ENCODE peak calls at places on chromosome 6, in six cellular contexts. Y, I, N, K, W and D are unnamed samples.

GRCh38 chr6:5765141-5765760 is 241.5 kb downstream of the NRN1 start:
- DNase-seq in Y (no peak), I (no peak), N (no peak), K (no peak), W (no peak), D (no peak)

GRCh38 chr6:108669673-108670072 is 109.0 kb downstream of the FOXO3 start:
- DNase-seq in Y (no peak), I (no peak), N (no peak), K (no peak), W (no peak), D (no peak)

GRCh38 chr6:35498407-35499045 is 1.6 kb upstream of the TEAD3 start:
- DNase-seq in Y (no peak), I (peak; percentile 76), N (no peak), K (no peak), W (no peak), D (no peak)

GRCh38 chr6:16909599-16910360 is 148.5 kb upstream of the ATXN1 start:
- DNase-seq in Y (no peak), I (no peak), N (no peak), K (no peak), W (no peak), D (no peak)

GRCh38 chr6:2798586-2799134 is 33.5 kb downstream of the WRNIP1 start:
- DNase-seq in Y (no peak), I (peak; percentile 36), N (no peak), K (no peak), W (no peak), D (no peak)

GRCh38 chr6:3849681-3850450 is 693 bp downstream of the FAM50B start:
- DNase-seq in Y (peak; percentile 34), I (no peak), N (no peak), K (peak; percentile 72), W (peak; percentile 29), D (peak; percentile 13)

GRCh38 chr6:47073125-47074110 is 31.3 kb upstream of the ADGRF1 start:
- DNase-seq in Y (no peak), I (peak; percentile 46), N (peak; percentile 99), K (no peak), W (no peak), D (no peak)

GRCh38 chr6:122400121-122400450 is 634 bp downstream of the HSF2 start:
- DNase-seq in Y (no peak), I (no peak), N (peak; percentile 4), K (no peak), W (no peak), D (no peak)

GRCh38 chr6:143060806-143061596 is at the start of gene AIG1:
- DNase-seq in Y (no peak), I (peak; percentile 91), N (no peak), K (no peak), W (no peak), D (no peak)

GRCh38 chr6:95133578-95133977 is 443.8 kb upstream of the MANEA start:
- DNase-seq in Y (no peak), I (no peak), N (no peak), K (no peak), W (no peak), D (no peak)

GRCh38 chr6:19664878-19665715 is 172.1 kb upstream of the ID4 start:
- DNase-seq in Y (no peak), I (no peak), N (no peak), K (no peak), W (no peak), D (no peak)

GRCh38 chr6:124524821-124525220 is 437.4 kb upstream of the RNF217 start:
- DNase-seq in Y (no peak), I (no peak), N (no peak), K (no peak), W (no peak), D (no peak)

GRCh38 chr6:53714395-53714794 is 48.8 kb upstream of the KLHL31 start:
- DNase-seq in Y (no peak), I (no peak), N (no peak), K (no peak), W (no peak), D (no peak)

GRCh38 chr6:135675026-135675425 is 176.5 kb upstream of the PDE7B start:
- DNase-seq in Y (no peak), I (no peak), N (no peak), K (no peak), W (no peak), D (no peak)

GRCh38 chr6:87093651-87094050 is 1.3 kb downstream of the CGA start:
- DNase-seq in Y (no peak), I (no peak), N (no peak), K (no peak), W (no peak), D (no peak)

GRCh38 chr6:1247058-1247457 is 64.8 kb upstream of the FOXQ1 start:
- DNase-seq in Y (no peak), I (no peak), N (no peak), K (no peak), W (no peak), D (no peak)

GRCh38 chr6:12105271-12105670 is 93.2 kb downstream of the HIVEP1 start:
- DNase-seq in Y (no peak), I (no peak), N (no peak), K (no peak), W (no peak), D (no peak)

GRCh38 chr6:75532521-75532920 is 38.9 kb upstream of the FILIP1 start:
- DNase-seq in Y (no peak), I (no peak), N (no peak), K (no peak), W (no peak), D (no peak)

GRCh38 chr6:13507306-13507855 is 20.0 kb upstream of the GFOD1 start:
- DNase-seq in Y (no peak), I (no peak), N (no peak), K (no peak), W (no peak), D (no peak)

GRCh38 chr6:151044465-151045441 is 179.3 kb downstream of the MTHFD1L start:
- DNase-seq in Y (peak; percentile 93), I (no peak), N (peak; percentile 93), K (peak; percentile 91), W (peak; percentile 77), D (peak; percentile 87)

GRCh38 chr6:109772961-109773431 is 81.9 kb downstream of the FIG4 start:
- DNase-seq in Y (peak; percentile 47), I (no peak), N (no peak), K (no peak), W (peak; percentile 34), D (no peak)

GRCh38 chr6:158834675-158835385 is 15.7 kb upstream of the EZR start:
- DNase-seq in Y (peak; percentile 41), I (no peak), N (no peak), K (peak; percentile 50), W (peak; percentile 51), D (no peak)

GRCh38 chr6:115945306-115945705 is 115.4 kb downstream of the FRK start:
- DNase-seq in Y (no peak), I (no peak), N (no peak), K (no peak), W (no peak), D (no peak)

GRCh38 chr6:46473866-46474265 is 17.4 kb downstream of the RCAN2 start:
- DNase-seq in Y (no peak), I (no peak), N (no peak), K (no peak), W (no peak), D (no peak)

GRCh38 chr6:35089216-35089934 is 51.8 kb downstream of the TCP11 start:
- DNase-seq in Y (peak; percentile 22), I (no peak), N (no peak), K (no peak), W (no peak), D (no peak)

GRCh38 chr6:91081452-91082067 is 494.7 kb upstream of the MAP3K7 start:
- DNase-seq in Y (no peak), I (peak; percentile 40), N (peak; percentile 25), K (no peak), W (no peak), D (no peak)

GRCh38 chr6:141403827-141404226 is 728.9 kb upstream of the GJE1 start:
- DNase-seq in Y (no peak), I (no peak), N (no peak), K (no peak), W (no peak), D (no peak)

GRCh38 chr6:113120577-113121285 is 736.4 kb upstream of the MARCKS start:
- DNase-seq in Y (no peak), I (no peak), N (no peak), K (no peak), W (no peak), D (no peak)

GRCh38 chr6:49743427-49743826 is 761 bp downstream of the CRISP3 start:
- DNase-seq in Y (no peak), I (no peak), N (no peak), K (no peak), W (no peak), D (no peak)

GRCh38 chr6:23454090-23454998 is 671.7 kb upstream of the NRSN1 start:
- DNase-seq in Y (no peak), I (no peak), N (no peak), K (no peak), W (no peak), D (no peak)
- TF ChIP-seq POLR2AphosphoS5 in Y (no peak), I (no peak), N (no peak), K (no peak), W (no peak), D (no peak)

GRCh38 chr6:37285861-37286311 is 27.9 kb upstream of the TMEM217 start:
- DNase-seq in Y (no peak), I (no peak), N (no peak), K (no peak), W (no peak), D (no peak)
- H3K36me3 ChIP-seq in Y (peaks cover 87% of the 10 kb centered on the region), I (peaks cover 88% of the 10 kb centered on the region), N (peaks cover 38% of the 10 kb centered on the region), K (no peaks in the 10 kb centered on the region), W (peaks cover 3% of the 10 kb centered on the region), D (peaks cover 26% of the 10 kb centered on the region)

DNA sequence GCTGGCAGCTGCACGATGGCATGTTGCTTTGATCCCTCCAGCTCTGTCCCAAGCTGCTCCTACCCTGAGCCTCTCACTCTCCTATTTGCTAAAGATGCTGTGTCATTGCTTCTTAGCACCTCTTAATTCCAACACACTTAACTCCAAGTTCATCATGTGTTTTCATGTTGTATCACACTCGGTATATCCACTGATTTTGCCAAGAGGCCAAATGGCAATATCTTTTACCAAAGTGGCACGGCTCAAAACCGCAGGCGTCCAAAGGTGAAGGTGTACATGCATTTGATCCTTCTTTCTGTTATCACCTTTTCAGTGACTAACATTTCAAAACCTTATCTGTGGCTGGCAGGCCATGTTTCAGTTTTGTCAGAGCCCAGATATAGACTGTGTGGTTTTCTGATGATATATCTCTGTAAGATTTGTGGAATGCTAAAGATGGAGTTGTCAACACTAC is 217.0 kb downstream of the TBX18 start:
- DNase-seq in Y (no peak), I (peak; percentile 33), N (no peak), K (no peak), W (no peak), D (no peak)
- TF ChIP-seq EP300 in Y (no peak), I (peak; percentile 95), N (no peak), K (no peak), W (no peak), D (no peak)

DNA sequence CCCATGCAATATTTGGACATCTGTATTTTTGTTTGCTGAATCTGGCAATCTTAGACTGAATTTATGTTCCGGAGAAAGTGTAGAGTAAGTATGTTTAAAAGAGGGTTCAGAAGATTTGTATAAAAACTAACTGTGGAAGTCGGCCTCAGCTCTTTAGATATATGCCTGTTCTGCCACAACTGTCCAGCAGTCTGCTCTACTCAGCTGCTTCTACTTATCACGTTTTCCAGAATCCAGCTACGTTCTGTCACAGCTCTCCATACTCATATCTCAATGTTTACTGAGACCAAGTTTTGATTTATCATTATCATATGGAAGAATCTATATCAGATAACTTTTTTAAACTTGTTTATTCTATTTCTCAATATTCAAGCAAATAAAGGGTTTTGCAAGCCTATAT is 721.3 kb downstream of the EYS start:
- DNase-seq in Y (no peak), I (no peak), N (no peak), K (no peak), W (no peak), D (no peak)
- TF ChIP-seq POLR2AphosphoS5 in Y (no peak), I (no peak), N (no peak), K (no peak), W (no peak), D (no peak)